ENCODE peak calls at places on chromosomes 11 and 22, in seven cellular contexts. X, S, D, U, N, H and M are unnamed samples.

GRCh38 chr11:57637626-57638004 is 12.1 kb downstream of the YPEL4 start:
- DNase-seq in U (no peak), S (no peak), N (no peak), H (no peak), D (no peak), X (no peak), M (no peak)

GRCh38 chr11:84812351-84813083 is 814.6 kb downstream of the DLG2 start:
- DNase-seq in N (no peak), S (no peak), D (no peak), U (no peak), X (no peak), H (no peak), M (no peak)

GRCh38 chr22:32676196-32676595 is 125.3 kb upstream of the TIMP3 start:
- DNase-seq in X (no peak), H (no peak), S (no peak), U (no peak), D (no peak), N (no peak), M (no peak)

GRCh38 chr11:9315078-9315688 is 790 bp upstream of the TMEM41B start:
- DNase-seq in S (no peak), U (no peak), X (no peak), D (peak), N (peak), H (no peak), M (no peak)

GRCh38 chr22:30610299-30610698 is 3.3 kb downstream of the TCN2 start:
- DNase-seq in S (no peak), N (no peak), U (peak), H (no peak), X (no peak), D (no peak), M (no peak)

GRCh38 chr22:35622132-35622913 is 5.2 kb upstream of the MB start:
- DNase-seq in H (no peak), N (no peak), D (no peak), S (no peak), X (peak), U (no peak), M (no peak)

GRCh38 chr11:133656100-133656635 is 123.9 kb upstream of the OPCML start:
- DNase-seq in X (no peak), N (no peak), H (no peak), U (no peak), S (no peak), D (no peak), M (no peak)

GRCh38 chr22:30327864-30328345 is 1.2 kb upstream of the TBC1D10A start:
- DNase-seq in X (no peak), D (no peak), U (no peak), H (no peak), S (no peak), N (peak), M (no peak)

GRCh38 chr11:123206671-123207421 is 11.8 kb upstream of the CLMP start:
- DNase-seq in D (no peak), X (no peak), U (no peak), N (no peak), S (no peak), H (no peak), M (no peak)

GRCh38 chr11:43542734-43543133 is 137.8 kb upstream of the HSD17B12 start:
- DNase-seq in U (no peak), H (no peak), X (no peak), S (no peak), D (no peak), N (no peak), M (no peak)

GRCh38 chr11:35242412-35242811 is 103.4 kb downstream of the CD44 start:
- DNase-seq in X (no peak), D (peak), H (no peak), U (no peak), N (no peak), S (no peak), M (no peak)

GRCh38 chr11:35245786-35246185 is 106.8 kb downstream of the CD44 start:
- DNase-seq in H (no peak), U (no peak), S (no peak), X (peak), N (no peak), D (no peak), M (no peak)

GRCh38 chr11:35241531-35241930 is 102.6 kb downstream of the CD44 start:
- DNase-seq in N (no peak), X (no peak), U (no peak), D (no peak), S (no peak), H (no peak), M (no peak)

GRCh38 chr11:35242843-35243242 is 103.9 kb downstream of the CD44 start:
- DNase-seq in S (no peak), H (no peak), D (no peak), N (no peak), X (no peak), U (no peak), M (no peak)

DNA sequence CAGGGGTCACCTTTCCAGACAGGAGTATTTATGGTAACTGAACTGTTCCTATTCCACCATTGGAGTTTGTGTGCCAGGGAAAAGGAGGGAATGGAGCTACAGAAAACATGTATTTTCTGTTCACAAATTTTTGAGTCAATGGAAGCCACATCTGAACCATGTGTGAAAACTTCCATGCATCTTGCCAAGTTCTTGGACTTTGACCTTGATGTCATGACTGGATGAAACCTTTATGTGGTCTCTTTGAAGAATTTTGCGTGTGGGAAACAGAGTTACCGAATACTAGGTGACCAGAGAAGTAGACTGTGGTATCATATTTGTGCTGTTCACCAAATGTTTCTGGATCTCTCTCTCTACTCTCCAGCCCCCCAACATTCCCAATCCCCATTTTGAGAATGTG is 104.8 kb downstream of the CD44 start:
- DNase-seq in N (no peak), X (no peak), S (no peak), U (no peak), D (no peak), H (no peak), M (no peak)
- H3K4me3 ChIP-seq in N (no peak), X (no peak), S (no peak), U (no peak), D (no peak), H (no peak), M (no peak)

GRCh38 chr22:23894710-23895598 is 771 bp downstream of the MIF start:
- DNase-seq in X (peak), S (peak), D (peak), H (peak), N (peak), U (peak), M (no peak)
- TF ChIP-seq CTCF in X (no peak), S (peak), D (peak), H (no peak), N (peak), U (peak), M (peak)

DNA sequence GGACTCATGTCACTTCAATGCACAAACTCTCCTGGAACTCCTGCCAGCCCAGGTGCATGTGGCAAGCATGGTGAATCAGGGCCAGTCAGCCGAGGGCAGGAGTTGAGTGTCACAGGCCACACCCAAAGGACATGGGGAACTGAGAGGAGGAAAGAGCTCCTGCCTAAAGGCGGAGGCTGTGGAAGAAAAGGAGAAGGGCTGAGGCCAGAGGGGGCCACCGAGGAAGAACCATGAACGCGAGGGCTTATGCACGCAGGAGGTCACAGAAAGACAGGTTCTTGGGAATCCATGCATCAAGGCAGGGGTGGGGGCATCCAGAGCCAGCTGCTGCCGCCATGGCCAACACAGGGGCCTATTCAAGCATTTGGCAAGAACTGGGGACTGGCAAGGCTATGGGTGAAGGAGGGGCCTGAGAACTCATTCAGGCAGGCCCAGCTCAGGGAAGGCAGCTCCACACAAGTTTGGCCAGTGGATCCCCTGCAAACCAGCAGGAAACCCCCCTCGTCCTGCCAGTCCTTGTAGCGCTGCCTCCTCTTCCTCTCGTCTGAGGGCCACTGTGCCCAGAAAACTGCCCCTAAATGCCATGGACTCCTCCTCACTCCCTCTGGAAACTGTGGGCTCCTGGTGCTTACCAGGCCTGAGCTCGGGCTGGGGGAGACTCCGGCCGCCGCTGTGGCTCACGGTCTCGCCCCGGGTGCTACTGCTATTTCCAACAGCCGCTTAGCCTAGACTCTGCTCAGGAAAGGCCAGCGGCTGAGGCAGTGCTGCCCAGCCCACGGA is 15.4 kb downstream of the PPM1F start:
- DNase-seq in D (no peak), N (peak), U (peak), S (peak), H (peak), X (no peak), M (no peak)
- H3K4me3 ChIP-seq in D (no peak), N (no peak), U (peak), S (peak), H (no peak), X (peak), M (peak)

GRCh38 chr11:132640952-132641351 is 891.3 kb downstream of the OPCML start:
- DNase-seq in H (no peak), D (no peak), U (no peak), S (no peak), N (no peak), X (no peak), M (no peak)
- TF ChIP-seq CTCF in H (no peak), D (no peak), U (no peak), S (no peak), N (no peak), X (no peak), M (no peak)

GRCh38 chr22:49052023-49052538 is 775.6 kb downstream of the BRD1 start:
- DNase-seq in D (no peak), S (no peak), H (no peak), N (no peak), U (peak), X (no peak), M (no peak)
- H3K4me3 ChIP-seq in D (peak), S (no peak), H (no peak), N (no peak), U (peak), X (peak), M (peak)